ENCODE peak calls at places on chromosomes 5 and 9, in nine cellular contexts. V is aorta; U is left ventricle myocardium inferior; H is neural progenitor cell; I is mammary epithelial cell; N is CD8-positive, alpha-beta T cell; C is effector memory CD4-positive, alpha-beta T cell; G is mucosa of descending colon; D is transverse colon. L is an unnamed sample. For H3K36me3, the result is how much of the 10 kb centered on the place peaks cover.

GRCh38 chr9:90805006-90805993 is 3.7 kb downstream of the SYK start:
- DNase-seq in G (no peak), V (no peak), N (no peak), D (no peak), I (no peak), C (no peak), U (no peak), H (no peak), L (no peak)

GRCh38 chr9:35555246-35555701 is 49.8 kb upstream of the TESK1 start:
- DNase-seq in H (no peak), U (no peak), C (no peak), N (no peak), V (no peak), I (no peak), D (no peak), G (no peak), L (no peak)

GRCh38 chr5:35024911-35025510 is 22.7 kb downstream of the AGXT2 start:
- DNase-seq in C (no peak), I (no peak), D (no peak), V (no peak), N (no peak), U (no peak), G (no peak), H (no peak), L (no peak)

GRCh38 chr5:96149546-96149945 is 187.9 kb upstream of the ELL2 start:
- DNase-seq in H (no peak), U (no peak), N (no peak), V (no peak), G (no peak), D (no peak), C (no peak), I (peak), L (no peak)

GRCh38 chr9:36584626-36585460 is 12.1 kb downstream of the MELK start:
- DNase-seq in D (no peak), G (no peak), H (no peak), V (no peak), N (no peak), I (peak), U (no peak), C (no peak), L (no peak)

GRCh38 chr5:15797116-15797515 is 297.1 kb downstream of the FBXL7 start:
- DNase-seq in C (no peak), V (no peak), U (no peak), H (no peak), D (no peak), I (no peak), G (no peak), N (no peak), L (no peak)

GRCh38 chr5:136768457-136768856 is 403.1 kb upstream of the TRPC7 start:
- DNase-seq in G (no peak), D (no peak), U (no peak), I (no peak), V (no peak), N (no peak), H (no peak), C (no peak), L (no peak)

GRCh38 chr5:113364466-113364865 is 70.3 kb downstream of the TSSK1B start:
- DNase-seq in I (no peak), N (no peak), G (no peak), H (no peak), C (no peak), V (no peak), U (no peak), D (no peak), L (no peak)

GRCh38 chr5:147509041-147509709 is 693 bp downstream of the DPYSL3 start:
- DNase-seq in H (peak), G (peak), N (no peak), I (peak), C (no peak), U (peak), V (peak), D (peak), L (peak)

GRCh38 chr5:37184748-37185364 is 64.3 kb downstream of the CPLANE1 start:
- DNase-seq in H (no peak), U (no peak), G (no peak), D (no peak), C (no peak), I (no peak), N (no peak), V (no peak), L (no peak)

GRCh38 chr5:1405121-1405520 is 40.1 kb downstream of the SLC6A3 start:
- DNase-seq in N (no peak), D (no peak), C (no peak), H (no peak), V (peak), G (no peak), U (peak), I (no peak), L (no peak)

GRCh38 chr5:10333154-10334006 is 20.1 kb upstream of the MARCHF6 start:
- DNase-seq in N (peak), U (peak), C (no peak), I (no peak), D (peak), V (peak), H (peak), G (peak), L (peak)

GRCh38 chr5:167290478-167290877 is 1001.0 kb upstream of the WWC1 start:
- DNase-seq in U (no peak), N (no peak), I (no peak), H (no peak), G (no peak), C (no peak), D (no peak), V (no peak), L (no peak)

GRCh38 chr5:115170128-115170923 is 618 bp upstream of the TRIM36 start:
- DNase-seq in V (no peak), U (no peak), I (no peak), H (peak), N (no peak), D (no peak), C (no peak), G (no peak), L (peak)

GRCh38 chr9:4497855-4498254 is 7.6 kb downstream of the SLC1A1 start:
- DNase-seq in G (no peak), V (no peak), N (no peak), C (no peak), U (no peak), H (no peak), D (no peak), I (no peak), L (no peak)

GRCh38 chr9:90915693-90916092 is 114.1 kb downstream of the SYK start:
- DNase-seq in D (peak), G (peak), N (no peak), C (no peak), I (peak), H (peak), V (no peak), U (no peak), L (peak)

GRCh38 chr5:159951387-159951786 is 35.1 kb downstream of the ADRA1B start:
- DNase-seq in D (no peak), U (no peak), C (no peak), I (no peak), G (no peak), V (no peak), N (no peak), H (peak), L (no peak)

GRCh38 chr9:91943876-91944470 is 6.1 kb downstream of the ROR2 start:
- DNase-seq in N (no peak), I (peak), G (no peak), U (no peak), D (no peak), C (no peak), V (no peak), H (no peak), L (no peak)

GRCh38 chr5:150595466-150596031 is 44.9 kb upstream of the SYNPO start:
- DNase-seq in C (no peak), V (peak), I (no peak), G (peak), H (no peak), D (no peak), N (no peak), U (peak), L (no peak)

GRCh38 chr5:55454282-55454681 is 80.5 kb downstream of the PLPP1 start:
- DNase-seq in I (no peak), V (no peak), C (no peak), G (no peak), H (no peak), N (no peak), D (no peak), U (no peak), L (no peak)

GRCh38 chr5:153350192-153350883 is 140.1 kb upstream of the GRIA1 start:
- DNase-seq in D (no peak), U (no peak), G (no peak), V (no peak), I (no peak), H (peak), N (no peak), C (no peak), L (no peak)

GRCh38 chr5:146041180-146041789 is 64.1 kb downstream of the PLAC8L1 start:
- DNase-seq in G (no peak), D (no peak), C (no peak), I (no peak), H (no peak), V (no peak), N (no peak), U (no peak), L (no peak)

GRCh38 chr5:92907914-92908606 is 673.0 kb downstream of the NR2F1-AS1 start:
- DNase-seq in N (no peak), C (no peak), I (no peak), H (no peak), U (no peak), D (no peak), G (no peak), V (no peak), L (no peak)

GRCh38 chr9:132572921-132573320 is 9.5 kb upstream of the BARHL1 start:
- DNase-seq in I (no peak), U (no peak), D (no peak), G (peak), C (no peak), V (no peak), N (no peak), H (no peak), L (no peak)

DNA sequence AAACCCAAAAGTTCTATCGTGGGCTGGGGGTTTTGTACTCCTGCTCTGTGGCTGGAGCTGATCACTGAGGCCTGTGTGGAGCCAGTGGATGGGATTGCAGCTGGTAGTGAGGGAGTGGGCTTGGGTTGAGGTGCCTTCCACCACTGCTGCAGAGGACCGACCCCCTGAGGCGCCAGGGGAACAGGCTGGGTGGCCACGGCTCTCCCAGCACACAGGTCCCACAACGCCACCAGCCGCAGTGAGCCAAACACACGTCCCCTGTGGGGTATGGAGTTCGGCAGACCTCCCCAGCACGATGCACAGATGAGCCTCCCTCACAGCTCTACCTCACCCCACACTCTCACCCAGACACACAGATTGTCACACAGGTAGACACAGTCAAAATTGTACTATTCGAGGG is 109.1 kb downstream of the DAB2IP start:
- DNase-seq in U (no peak), D (no peak), G (no peak), C (no peak), I (no peak), V (no peak), H (no peak), N (no peak), L (no peak)
- H3K36me3 ChIP-seq in U (half or more), D (under half), G (under half), C (under half), I (under half), V (under half), H (under half), N (under half), L (under half)

GRCh38 chr9:81621785-81622243 is 67.5 kb downstream of the TLE1 start:
- DNase-seq in H (peak), N (no peak), V (no peak), I (no peak), C (no peak), D (no peak), U (no peak), G (no peak), L (no peak)

GRCh38 chr9:81618923-81619322 is 70.4 kb downstream of the TLE1 start:
- DNase-seq in C (no peak), D (no peak), H (no peak), N (no peak), V (no peak), G (no peak), I (no peak), U (no peak), L (no peak)

GRCh38 chr9:81621111-81621510 is 68.2 kb downstream of the TLE1 start:
- DNase-seq in H (peak), G (no peak), V (no peak), N (no peak), C (no peak), I (no peak), U (no peak), D (no peak), L (no peak)

GRCh38 chr9:81620009-81620405 is 69.3 kb downstream of the TLE1 start:
- DNase-seq in N (no peak), U (no peak), V (no peak), I (no peak), G (no peak), H (no peak), D (no peak), C (no peak), L (no peak)

DNA sequence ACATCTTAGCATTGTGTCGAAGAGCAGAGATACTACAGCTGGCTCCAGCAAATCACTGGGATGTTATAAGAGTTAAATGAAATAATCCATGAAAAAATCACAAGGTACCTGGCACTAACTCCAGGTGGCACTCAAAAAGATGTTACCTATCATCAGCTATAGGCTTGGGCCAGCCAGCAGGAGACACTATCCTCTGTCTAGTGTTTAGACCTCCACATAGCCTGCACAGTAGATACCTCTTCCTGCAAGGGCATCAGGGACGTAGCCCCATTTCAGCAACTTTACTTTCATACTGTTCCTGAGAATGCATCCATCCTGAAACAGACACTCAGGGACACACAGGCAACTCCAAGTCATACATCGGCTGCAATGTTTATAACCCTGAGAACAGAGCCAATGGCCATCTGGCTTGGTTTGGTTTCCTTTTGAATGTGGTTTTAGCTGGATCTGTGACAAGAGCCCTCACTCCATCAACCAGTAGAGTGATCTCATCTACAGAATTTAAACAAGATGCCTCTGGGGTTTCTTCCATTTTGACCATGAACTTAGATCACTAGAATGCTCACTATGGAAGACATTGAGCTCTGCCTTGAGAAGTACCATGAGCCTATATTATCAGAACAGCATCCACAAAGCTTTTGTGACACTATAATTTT is 69.9 kb downstream of the TLE1 start:
- DNase-seq in D (no peak), U (no peak), H (no peak), C (no peak), G (no peak), I (no peak), N (no peak), V (no peak), L (no peak)
- H3K36me3 ChIP-seq in D (under half), U (under half), H (under half), C (under half), G (under half), I (under half), N (under half), V (under half), L (under half)

DNA sequence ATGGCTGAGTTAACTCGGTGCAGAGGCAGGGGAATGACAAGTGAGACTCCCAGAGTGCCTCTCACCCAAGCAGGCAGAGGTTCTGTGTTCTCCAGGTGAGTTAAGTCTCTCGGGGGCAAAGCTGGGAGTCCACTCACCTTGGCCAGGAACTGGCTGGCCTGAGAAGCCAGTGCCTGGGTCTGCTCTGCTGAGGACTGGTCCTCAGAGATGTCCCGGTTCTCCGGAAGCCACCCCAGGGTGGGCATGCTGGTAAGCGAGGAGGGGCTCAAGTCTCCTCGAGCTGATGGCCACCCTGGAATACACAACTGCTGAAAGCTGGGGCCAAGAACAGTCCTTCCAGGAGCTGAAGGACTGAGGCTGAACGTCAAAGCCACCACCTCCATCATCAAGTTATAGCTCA is 20.4 kb downstream of the AKNA start:
- DNase-seq in C (no peak), U (no peak), H (no peak), I (no peak), V (no peak), N (no peak), G (no peak), D (no peak), L (no peak)
- H3K36me3 ChIP-seq in C (half or more), U (under half), H (under half), I (under half), V (under half), N (half or more), G (under half), D (under half), L (under half)

GRCh38 chr9:127488946-127489345 is 37.6 kb downstream of the LRSAM1 start:
- DNase-seq in G (no peak), H (no peak), I (no peak), V (no peak), D (no peak), C (no peak), N (no peak), U (no peak), L (no peak)

GRCh38 chr9:127482662-127483061 is 31.4 kb downstream of the LRSAM1 start:
- DNase-seq in U (no peak), H (no peak), N (no peak), C (no peak), V (no peak), D (no peak), G (no peak), I (no peak), L (no peak)

GRCh38 chr9:127490831-127491230 is 39.5 kb downstream of the LRSAM1 start:
- DNase-seq in I (no peak), C (no peak), U (no peak), G (no peak), N (no peak), D (no peak), H (no peak), V (no peak), L (no peak)

GRCh38 chr9:127489471-127490115 is 38.3 kb downstream of the LRSAM1 start:
- DNase-seq in I (no peak), H (peak), N (no peak), G (no peak), D (no peak), C (no peak), V (no peak), U (no peak), L (no peak)

GRCh38 chr9:127485995-127486394 is 34.7 kb downstream of the LRSAM1 start:
- DNase-seq in U (no peak), D (no peak), I (no peak), C (no peak), N (no peak), V (no peak), H (no peak), G (no peak), L (no peak)
- H3K36me3 ChIP-seq in U (half or more), D (under half), I (under half), C (under half), N (under half), V (under half), H (under half), G (under half), L (under half)

GRCh38 chr9:130810609-130811136 is 24.4 kb upstream of the ABL1 start:
- DNase-seq in U (no peak), N (no peak), G (no peak), H (no peak), I (no peak), C (no peak), D (no peak), V (no peak), L (no peak)

GRCh38 chr9:130817862-130818261 is 17.2 kb upstream of the ABL1 start:
- DNase-seq in I (no peak), V (no peak), U (no peak), N (no peak), D (no peak), C (no peak), H (no peak), G (no peak), L (no peak)

GRCh38 chr9:130820135-130820738 is 14.8 kb upstream of the ABL1 start:
- DNase-seq in I (no peak), U (no peak), D (no peak), N (no peak), C (no peak), G (no peak), H (no peak), V (no peak), L (no peak)

GRCh38 chr9:130815242-130815808 is 19.7 kb upstream of the ABL1 start:
- DNase-seq in G (no peak), N (no peak), D (no peak), U (no peak), V (no peak), I (peak), H (no peak), C (no peak), L (no peak)
- H3K36me3 ChIP-seq in G (under half), N (under half), D (under half), U (under half), V (under half), I (under half), H (under half), C (under half), L (under half)

GRCh38 chr5:126854526-126855110 is 77.7 kb downstream of the LMNB1 start:
- DNase-seq in G (no peak), C (no peak), I (no peak), D (no peak), V (no peak), N (no peak), H (no peak), U (no peak), L (no peak)

GRCh38 chr5:126855266-126855665 is 78.3 kb downstream of the LMNB1 start:
- DNase-seq in I (no peak), V (no peak), D (no peak), N (no peak), H (no peak), U (no peak), C (no peak), G (no peak), L (no peak)

GRCh38 chr5:126852104-126852531 is 75.2 kb downstream of the LMNB1 start:
- DNase-seq in I (no peak), N (no peak), C (no peak), G (no peak), H (no peak), D (no peak), V (no peak), U (no peak), L (no peak)

GRCh38 chr5:126851441-126852103 is 74.6 kb downstream of the LMNB1 start:
- DNase-seq in I (no peak), N (no peak), C (no peak), V (no peak), G (no peak), U (no peak), H (no peak), D (no peak), L (no peak)

DNA sequence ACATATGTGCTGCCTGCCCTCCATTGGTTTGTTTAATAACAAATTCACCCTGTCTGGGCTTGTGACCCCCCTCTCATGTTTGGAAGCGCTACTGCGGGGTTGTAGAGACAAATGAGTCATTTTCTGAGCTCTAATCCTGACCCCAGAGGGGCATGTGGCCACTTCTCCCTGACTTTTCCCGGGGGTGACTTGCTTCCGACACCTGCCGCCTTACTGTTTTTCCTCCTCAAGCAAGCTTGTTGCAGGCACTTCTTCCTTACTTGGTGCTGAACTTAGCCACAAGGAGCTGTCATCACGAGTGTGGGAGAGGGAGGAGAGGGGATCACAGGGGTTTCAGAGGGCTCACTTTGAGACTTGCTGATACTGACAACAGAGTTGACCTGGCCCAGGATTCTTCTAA is 76.0 kb downstream of the LMNB1 start:
- DNase-seq in G (no peak), C (no peak), U (no peak), N (no peak), H (no peak), V (no peak), I (no peak), D (no peak), L (no peak)
- H3K36me3 ChIP-seq in G (under half), C (under half), U (under half), N (under half), H (under half), V (under half), I (under half), D (under half), L (under half)

L was measured in colonic mucosa.